ENCODE peak calls at places on chromosomes 12 and 14, in four cellular contexts. J is GM06990, K is ovary, N is left ventricle myocardium inferior. P is an unnamed sample.

GRCh38 chr12:121806556-121807308 is 2.9 kb downstream of the SETD1B start:
- DNase-seq in J (no peak), K (no peak), N (no peak), P (no peak)

GRCh38 chr14:30267141-30267540 is 291.8 kb upstream of the G2E3 start:
- DNase-seq in J (no peak), K (no peak), N (no peak), P (no peak)

GRCh38 chr12:95337176-95337575 is 119.6 kb downstream of the VEZT start:
- DNase-seq in J (no peak), K (no peak), N (no peak), P (no peak)

GRCh38 chr14:96212896-96213295 is 8.3 kb downstream of the BDKRB2 start:
- DNase-seq in J (no peak), K (no peak), N (no peak), P (no peak)

GRCh38 chr14:56331815-56332214 is 213.6 kb downstream of the PELI2 start:
- DNase-seq in J (no peak), K (peak), N (no peak), P (no peak)

GRCh38 chr14:104974665-104975390 is 3.3 kb downstream of the AHNAK2 start:
- DNase-seq in J (no peak), K (peak), N (peak), P (peak)

GRCh38 chr12:565589-566105 is 97.6 kb downstream of the NINJ2 start:
- DNase-seq in J (no peak), K (no peak), N (no peak), P (no peak)

GRCh38 chr12:128823216-128823915 is 392 bp downstream of the SLC15A4 start:
- DNase-seq in J (peak), K (peak), N (peak), P (no peak)

GRCh38 chr12:47758834-47759690 is at the start of gene RAPGEF3:
- DNase-seq in J (peak), K (peak), N (peak), P (peak)

GRCh38 chr12:121530600-121531355 is 50.0 kb downstream of the KDM2B start:
- DNase-seq in J (peak), K (peak), N (peak), P (no peak)

GRCh38 chr14:69997849-69998248 is 118.6 kb downstream of the SMOC1 start:
- DNase-seq in J (no peak), K (peak), N (no peak), P (no peak)

GRCh38 chr14:103772078-103772712 is 56.6 kb downstream of the ZFYVE21 start:
- DNase-seq in J (no peak), K (no peak), N (no peak), P (no peak)

GRCh38 chr14:23538049-23538718 is 13.4 kb downstream of the ZFHX2 start:
- DNase-seq in J (no peak), K (no peak), N (no peak), P (no peak)

GRCh38 chr12:20264608-20265114 is 103.7 kb upstream of the PDE3A start:
- DNase-seq in J (no peak), K (no peak), N (no peak), P (no peak)

GRCh38 chr14:101075801-101076413 is 172.4 kb upstream of the RTL1 start:
- DNase-seq in J (no peak), K (peak), N (no peak), P (no peak)

GRCh38 chr12:122067548-122067947 is 11.0 kb upstream of the MLXIP start:
- DNase-seq in J (no peak), K (no peak), N (no peak), P (no peak)

GRCh38 chr14:72745546-72745945 is 148.4 kb downstream of the DPF3 start:
- DNase-seq in J (no peak), K (no peak), N (no peak), P (no peak)

GRCh38 chr12:127570793-127571360 is 696.1 kb upstream of the TMEM132C start:
- DNase-seq in J (no peak), K (no peak), N (no peak), P (no peak)

GRCh38 chr12:10030446-10030845 is at the start of gene CLEC9A:
- DNase-seq in J (no peak), K (no peak), N (no peak), P (no peak)

GRCh38 chr12:83016226-83016835 is 329.6 kb downstream of the TMTC2 start:
- DNase-seq in J (no peak), K (no peak), N (no peak), P (no peak)

GRCh38 chr12:83010169-83010804 is 323.6 kb downstream of the TMTC2 start:
- DNase-seq in J (no peak), K (no peak), N (no peak), P (no peak)

GRCh38 chr12:83017001-83017400 is 330.3 kb downstream of the TMTC2 start:
- DNase-seq in J (no peak), K (no peak), N (no peak), P (no peak)

GRCh38 chr12:83018063-83018462 is 331.4 kb downstream of the TMTC2 start:
- DNase-seq in J (no peak), K (no peak), N (no peak), P (no peak)

GRCh38 chr12:83015390-83016225 is 328.9 kb downstream of the TMTC2 start:
- DNase-seq in J (no peak), K (peak), N (no peak), P (no peak)
- TF ChIP-seq CTCF in J (no peak), K (no peak), N (no peak), P (no peak)

GRCh38 chr12:32344047-32344446 is 55.3 kb upstream of the FGD4 start:
- DNase-seq in J (no peak), K (no peak), N (no peak), P (no peak)
- TF ChIP-seq CTCF in J (no peak), K (no peak), N (no peak), P (no peak)

GRCh38 chr14:91899213-91899612 is 31.9 kb upstream of the TC2N start:
- DNase-seq in J (no peak), K (no peak), N (no peak), P (no peak)
- TF ChIP-seq CTCF in J (no peak), K (no peak), N (no peak), P (no peak)

GRCh38 chr12:56351325-56351724 is 8.6 kb downstream of the STAT2 start:
- DNase-seq in J (no peak), K (no peak), N (no peak), P (no peak)

GRCh38 chr12:56350662-56351061 is 9.2 kb downstream of the STAT2 start:
- DNase-seq in J (no peak), K (no peak), N (no peak), P (no peak)

GRCh38 chr12:56348776-56349175 is 10.1 kb downstream of the IL23A start:
- DNase-seq in J (no peak), K (no peak), N (no peak), P (no peak)

GRCh38 chr12:56346663-56347062 is 8.0 kb downstream of the IL23A start:
- DNase-seq in J (no peak), K (no peak), N (no peak), P (no peak)
- TF ChIP-seq CTCF in J (no peak), K (no peak), N (no peak), P (no peak)

P was measured in glutamatergic neuron.